ENCODE peak calls at places on chromosome 9, in four cellular contexts. B, J, Y and L are unnamed samples.
A peak's percentile ranks its signal among the peaks of the same experiment; 100 is the strongest.

GRCh38 chr9:19408316-19408692 is 505 bp upstream of the ACER2 start:
- DNase-seq in B (peak; percentile 59), J (no peak), Y (no peak), L (peak; percentile 71)

GRCh38 chr9:112705773-112706427 is 12.0 kb downstream of the INIP start:
- DNase-seq in B (no peak), J (no peak), Y (no peak), L (no peak)

GRCh38 chr9:16367605-16368424 is 502.7 kb downstream of the BNC2 start:
- DNase-seq in B (no peak), J (no peak), Y (no peak), L (no peak)

GRCh38 chr9:16671591-16672137 is 198.8 kb downstream of the BNC2 start:
- DNase-seq in B (no peak), J (no peak), Y (no peak), L (no peak)

GRCh38 chr9:125521462-125522327 is 185.3 kb downstream of the MAPKAP1 start:
- DNase-seq in B (no peak), J (no peak), Y (no peak), L (no peak)

GRCh38 chr9:86633904-86634303 is 279.7 kb upstream of the TUT7 start:
- DNase-seq in B (no peak), J (no peak), Y (no peak), L (no peak)

GRCh38 chr9:35538361-35539234 is 48.7 kb downstream of the RUSC2 start:
- DNase-seq in B (peak; percentile 81), J (no peak), Y (peak; percentile 81), L (peak; percentile 74)

GRCh38 chr9:106772523-106773290 is 90.3 kb upstream of the ZNF462 start:
- DNase-seq in B (no peak), J (no peak), Y (no peak), L (no peak)

GRCh38 chr9:134025606-134026541 is 593 bp downstream of the BRD3OS start:
- DNase-seq in B (peak; percentile 38), J (peak; percentile 18), Y (peak; percentile 63), L (peak; percentile 34)

GRCh38 chr9:79371948-79372555 is 199.7 kb upstream of the TLE4 start:
- DNase-seq in B (no peak), J (no peak), Y (no peak), L (no peak)

GRCh38 chr9:87435189-87435880 is 62.3 kb upstream of the DAPK1 start:
- DNase-seq in B (no peak), J (no peak), Y (no peak), L (no peak)

GRCh38 chr9:104896131-104896530 is 31.8 kb downstream of the ABCA1 start:
- DNase-seq in B (no peak), J (no peak), Y (no peak), L (no peak)

GRCh38 chr9:18360005-18360404 is 113.9 kb upstream of the ADAMTSL1 start:
- DNase-seq in B (no peak), J (no peak), Y (no peak), L (no peak)

GRCh38 chr9:116760636-116761035 is 73.5 kb downstream of the TRIM32 start:
- DNase-seq in B (no peak), J (no peak), Y (no peak), L (no peak)

GRCh38 chr9:92534199-92535159 is 1.3 kb downstream of the ECM2 start:
- DNase-seq in B (no peak), J (no peak), Y (no peak), L (no peak)

GRCh38 chr9:24712190-24712589 is 166.5 kb upstream of the IZUMO3 start:
- DNase-seq in B (no peak), J (no peak), Y (no peak), L (no peak)

GRCh38 chr9:31210982-31211570 is 1173.4 kb upstream of the ACO1 start:
- DNase-seq in B (no peak), J (no peak), Y (peak; percentile 38), L (no peak)

GRCh38 chr9:38453835-38454234 is 29.6 kb upstream of the IGFBPL1 start:
- DNase-seq in B (no peak), J (no peak), Y (no peak), L (no peak)

GRCh38 chr9:125538092-125538473 is 168.9 kb downstream of the MAPKAP1 start:
- DNase-seq in B (no peak), J (no peak), Y (no peak), L (no peak)

GRCh38 chr9:134968823-134969090 is 51.0 kb upstream of the FCN1 start:
- DNase-seq in B (no peak), J (no peak), Y (no peak), L (no peak)

GRCh38 chr9:75108571-75108970 is 20.3 kb downstream of the OSTF1 start:
- DNase-seq in B (no peak), J (no peak), Y (peak; percentile 68), L (peak; percentile 48)

GRCh38 chr9:86794356-86795046 is 152.8 kb downstream of the GAS1 start:
- DNase-seq in B (no peak), J (no peak), Y (no peak), L (no peak)

GRCh38 chr9:37350486-37351190 is 71.9 kb upstream of the GRHPR start:
- DNase-seq in B (no peak), J (no peak), Y (no peak), L (no peak)

GRCh38 chr9:33101104-33101951 is 24.9 kb upstream of the SMU1 start:
- DNase-seq in B (no peak), J (no peak), Y (no peak), L (no peak)

GRCh38 chr9:6833518-6834192 is 75.9 kb downstream of the KDM4C start:
- DNase-seq in B (no peak), J (no peak), Y (no peak), L (no peak)

GRCh38 chr9:76365028-76365427 is 29.2 kb downstream of the RFK start:
- DNase-seq in B (no peak), J (no peak), Y (no peak), L (no peak)

DNA sequence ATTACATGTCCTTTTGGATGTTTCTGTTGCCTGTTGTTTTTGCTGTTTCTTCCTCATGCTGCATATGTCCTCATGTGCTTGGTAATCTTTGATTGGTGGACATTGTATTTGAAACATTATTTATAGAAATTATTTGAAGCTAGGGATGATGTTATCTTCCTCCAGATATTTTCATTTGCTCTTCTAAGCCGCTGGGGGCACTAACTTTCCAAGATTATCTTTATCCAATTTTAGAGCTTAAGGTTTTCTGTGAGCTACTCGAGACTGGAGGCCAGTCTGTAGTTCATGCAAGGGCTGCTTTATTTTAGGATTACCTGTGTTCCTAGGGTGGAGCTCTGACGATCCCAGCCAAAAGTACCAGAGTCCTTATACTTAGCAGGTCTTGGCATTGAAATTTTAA is 40.9 kb downstream of the STX17 start:
- DNase-seq in B (no peak), J (no peak), Y (no peak), L (no peak)
- TF ChIP-seq CTCF in B (no peak), J (no peak), Y (no peak), L (no peak)

GRCh38 chr9:132125361-132125760 is 36.5 kb upstream of the NTNG2 start:
- DNase-seq in B (no peak), J (no peak), Y (no peak), L (no peak)

GRCh38 chr9:132124800-132125199 is 37.1 kb upstream of the NTNG2 start:
- DNase-seq in B (no peak), J (no peak), Y (no peak), L (no peak)

GRCh38 chr9:132125944-132126720 is 35.7 kb upstream of the NTNG2 start:
- DNase-seq in B (no peak), J (no peak), Y (no peak), L (no peak)

GRCh38 chr9:132116583-132116982 is 36.9 kb upstream of the MED27 start:
- DNase-seq in B (no peak), J (no peak), Y (no peak), L (no peak)

DNA sequence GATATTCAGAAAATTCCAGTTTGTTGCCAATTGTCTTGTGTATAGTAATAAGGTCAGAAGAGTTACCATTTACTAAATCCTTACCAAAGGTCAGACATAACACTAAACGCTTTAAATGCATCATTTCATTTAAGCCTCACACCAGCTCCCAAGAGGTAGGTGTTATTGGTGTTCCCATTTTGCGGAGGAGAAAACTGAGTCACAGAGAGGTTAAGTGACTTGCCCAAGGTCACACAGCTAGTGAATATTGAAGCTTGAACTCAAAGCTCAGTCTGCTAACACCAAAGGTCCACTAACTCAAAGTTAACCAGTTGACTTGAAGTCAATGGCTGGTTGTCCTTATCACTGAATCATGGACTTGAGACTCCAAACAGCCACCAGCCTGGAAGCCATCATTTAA is 40.8 kb upstream of the NTNG2 start:
- DNase-seq in B (no peak), J (no peak), Y (no peak), L (no peak)
- H3K27me3 ChIP-seq in B (no peaks in the 10 kb centered on the region), J (no peaks in the 10 kb centered on the region), Y (peaks cover 31% of the 10 kb centered on the region), L (peaks cover 100% of the 10 kb centered on the region)

GRCh38 chr9:129142536-129142935 is 31.3 kb downstream of the PTPA start:
- DNase-seq in B (no peak), J (no peak), Y (no peak), L (no peak)
- H3K4me1 ChIP-seq in B (peaks cover 88% of the 10 kb centered on the region), J (peaks cover 36% of the 10 kb centered on the region), Y (peaks cover 96% of the 10 kb centered on the region), L (peaks cover 97% of the 10 kb centered on the region)

GRCh38 chr9:70802758-70803436 is 318.5 kb downstream of the TRPM3 start:
- DNase-seq in B (no peak), J (no peak), Y (no peak), L (no peak)
- TF ChIP-seq CTCF in B (no peak), J (no peak), Y (no peak), L (no peak)

GRCh38 chr9:128414461-128414860 is 6.2 kb upstream of the CERCAM start:
- DNase-seq in B (no peak), J (no peak), Y (no peak), L (no peak)
- H3K27me3 ChIP-seq in B (no peaks in the 10 kb centered on the region), J (no peaks in the 10 kb centered on the region), Y (peaks cover 54% of the 10 kb centered on the region), L (peaks cover 81% of the 10 kb centered on the region)